ENCODE peak calls at places on chromosomes 7 and 10, in nine cellular contexts. One of them, this sample, is unnamed.

GRCh38 chr10:127148066-127148932 is 48.1 kb downstream of the INSYN2A start:
- DNase-seq in stimulated activated naive CD8-positive, alpha-beta T cell treated with anti-CD3 and anti-CD28 coated beads, Interleukin-15, Interleukin-2, amounts not matched to agents 100 U/mL and 50 U/mL, for 24 hours: no peak
- DNase-seq in MV-4-11: peak
- DNase-seq in heart left ventricle: no peak
- DNase-seq in NCI-H2029 treated with DMSO at 0.1 percent for 48 hours: no peak
- DNase-seq in H9: no peak
- DNase-seq in IMR-90: peak
- DNase-seq in Ammon's horn: peak
- DNase-seq in epithelial cell of esophagus: peak
- DNase-seq in this sample: peak

GRCh38 chr10:23786594-23786993 is 347.7 kb downstream of the OTUD1 start:
- DNase-seq in MV-4-11: no peak
- DNase-seq in epithelial cell of esophagus: no peak
- DNase-seq in heart left ventricle: no peak
- DNase-seq in H9: no peak
- DNase-seq in IMR-90: no peak
- DNase-seq in NCI-H2029 treated with DMSO at 0.1 percent for 48 hours: no peak
- DNase-seq in stimulated activated naive CD8-positive, alpha-beta T cell treated with anti-CD3 and anti-CD28 coated beads, Interleukin-15, Interleukin-2, amounts not matched to agents 100 U/mL and 50 U/mL, for 24 hours: no peak
- DNase-seq in Ammon's horn: no peak
- DNase-seq in this sample: no peak

GRCh38 chr7:130913721-130914588 is 179.9 kb upstream of the KLF14 start:
- DNase-seq in MV-4-11: no peak
- DNase-seq in NCI-H2029 treated with DMSO at 0.1 percent for 48 hours: no peak
- DNase-seq in heart left ventricle: no peak
- DNase-seq in epithelial cell of esophagus: no peak
- DNase-seq in H9: no peak
- DNase-seq in IMR-90: no peak
- DNase-seq in stimulated activated naive CD8-positive, alpha-beta T cell treated with anti-CD3 and anti-CD28 coated beads, Interleukin-15, Interleukin-2, amounts not matched to agents 100 U/mL and 50 U/mL, for 24 hours: no peak
- DNase-seq in Ammon's horn: no peak
- DNase-seq in this sample: no peak

GRCh38 chr7:157494506-157495176 is 157.8 kb downstream of the DNAJB6 start:
- DNase-seq in NCI-H2029 treated with DMSO at 0.1 percent for 48 hours: no peak
- DNase-seq in Ammon's horn: no peak
- DNase-seq in heart left ventricle: no peak
- DNase-seq in stimulated activated naive CD8-positive, alpha-beta T cell treated with anti-CD3 and anti-CD28 coated beads, Interleukin-15, Interleukin-2, amounts not matched to agents 100 U/mL and 50 U/mL, for 24 hours: no peak
- DNase-seq in MV-4-11: no peak
- DNase-seq in H9: no peak
- DNase-seq in IMR-90: no peak
- DNase-seq in epithelial cell of esophagus: no peak
- DNase-seq in this sample: no peak

GRCh38 chr7:44565097-44565794 is 8.5 kb downstream of the DDX56 start:
- DNase-seq in IMR-90: peak
- DNase-seq in Ammon's horn: peak
- DNase-seq in stimulated activated naive CD8-positive, alpha-beta T cell treated with anti-CD3 and anti-CD28 coated beads, Interleukin-15, Interleukin-2, amounts not matched to agents 100 U/mL and 50 U/mL, for 24 hours: peak
- DNase-seq in MV-4-11: peak
- DNase-seq in epithelial cell of esophagus: peak
- DNase-seq in NCI-H2029 treated with DMSO at 0.1 percent for 48 hours: peak
- DNase-seq in H9: peak
- DNase-seq in heart left ventricle: peak
- DNase-seq in this sample: peak

GRCh38 chr10:79074732-79075131 is 6.0 kb downstream of the ZMIZ1 start:
- DNase-seq in epithelial cell of esophagus: peak
- DNase-seq in heart left ventricle: no peak
- DNase-seq in MV-4-11: no peak
- DNase-seq in IMR-90: no peak
- DNase-seq in stimulated activated naive CD8-positive, alpha-beta T cell treated with anti-CD3 and anti-CD28 coated beads, Interleukin-15, Interleukin-2, amounts not matched to agents 100 U/mL and 50 U/mL, for 24 hours: no peak
- DNase-seq in H9: no peak
- DNase-seq in NCI-H2029 treated with DMSO at 0.1 percent for 48 hours: no peak
- DNase-seq in Ammon's horn: no peak
- DNase-seq in this sample: no peak

GRCh38 chr7:7428806-7429205 is 106.9 kb downstream of the COL28A1 start:
- DNase-seq in Ammon's horn: no peak
- DNase-seq in heart left ventricle: no peak
- DNase-seq in IMR-90: peak
- DNase-seq in H9: no peak
- DNase-seq in epithelial cell of esophagus: no peak
- DNase-seq in MV-4-11: no peak
- DNase-seq in NCI-H2029 treated with DMSO at 0.1 percent for 48 hours: no peak
- DNase-seq in stimulated activated naive CD8-positive, alpha-beta T cell treated with anti-CD3 and anti-CD28 coated beads, Interleukin-15, Interleukin-2, amounts not matched to agents 100 U/mL and 50 U/mL, for 24 hours: no peak
- DNase-seq in this sample: peak

GRCh38 chr7:45709168-45710034 is 135.2 kb downstream of the ADCY1 start:
- DNase-seq in heart left ventricle: peak
- DNase-seq in epithelial cell of esophagus: no peak
- DNase-seq in MV-4-11: no peak
- DNase-seq in stimulated activated naive CD8-positive, alpha-beta T cell treated with anti-CD3 and anti-CD28 coated beads, Interleukin-15, Interleukin-2, amounts not matched to agents 100 U/mL and 50 U/mL, for 24 hours: no peak
- DNase-seq in IMR-90: peak
- DNase-seq in H9: peak
- DNase-seq in NCI-H2029 treated with DMSO at 0.1 percent for 48 hours: no peak
- DNase-seq in Ammon's horn: no peak
- DNase-seq in this sample: peak

GRCh38 chr10:19347592-19347991 is 299.0 kb downstream of the MALRD1 start:
- DNase-seq in heart left ventricle: no peak
- DNase-seq in IMR-90: no peak
- DNase-seq in stimulated activated naive CD8-positive, alpha-beta T cell treated with anti-CD3 and anti-CD28 coated beads, Interleukin-15, Interleukin-2, amounts not matched to agents 100 U/mL and 50 U/mL, for 24 hours: no peak
- DNase-seq in H9: no peak
- DNase-seq in MV-4-11: no peak
- DNase-seq in NCI-H2029 treated with DMSO at 0.1 percent for 48 hours: no peak
- DNase-seq in epithelial cell of esophagus: peak
- DNase-seq in Ammon's horn: no peak
- DNase-seq in this sample: peak

GRCh38 chr10:115696747-115697146 is 576.3 kb downstream of the GFRA1 start:
- DNase-seq in H9: no peak
- DNase-seq in Ammon's horn: no peak
- DNase-seq in epithelial cell of esophagus: no peak
- DNase-seq in MV-4-11: no peak
- DNase-seq in heart left ventricle: no peak
- DNase-seq in stimulated activated naive CD8-positive, alpha-beta T cell treated with anti-CD3 and anti-CD28 coated beads, Interleukin-15, Interleukin-2, amounts not matched to agents 100 U/mL and 50 U/mL, for 24 hours: no peak
- DNase-seq in NCI-H2029 treated with DMSO at 0.1 percent for 48 hours: no peak
- DNase-seq in IMR-90: no peak
- DNase-seq in this sample: no peak

GRCh38 chr7:1227814-1228534 is 4.7 kb upstream of the UNCX start:
- DNase-seq in epithelial cell of esophagus: no peak
- DNase-seq in NCI-H2029 treated with DMSO at 0.1 percent for 48 hours: no peak
- DNase-seq in MV-4-11: no peak
- DNase-seq in IMR-90: no peak
- DNase-seq in stimulated activated naive CD8-positive, alpha-beta T cell treated with anti-CD3 and anti-CD28 coated beads, Interleukin-15, Interleukin-2, amounts not matched to agents 100 U/mL and 50 U/mL, for 24 hours: no peak
- DNase-seq in heart left ventricle: no peak
- DNase-seq in Ammon's horn: no peak
- DNase-seq in H9: peak
- DNase-seq in this sample: no peak

GRCh38 chr7:12504144-12504543 is 66.4 kb upstream of the SCIN start:
- DNase-seq in IMR-90: no peak
- DNase-seq in epithelial cell of esophagus: no peak
- DNase-seq in NCI-H2029 treated with DMSO at 0.1 percent for 48 hours: no peak
- DNase-seq in MV-4-11: no peak
- DNase-seq in Ammon's horn: no peak
- DNase-seq in heart left ventricle: no peak
- DNase-seq in stimulated activated naive CD8-positive, alpha-beta T cell treated with anti-CD3 and anti-CD28 coated beads, Interleukin-15, Interleukin-2, amounts not matched to agents 100 U/mL and 50 U/mL, for 24 hours: no peak
- DNase-seq in H9: no peak
- DNase-seq in this sample: no peak